ENCODE peak calls at places on chromosomes 16 and 17, in seven cellular contexts. K is T-helper 1 cell; Y is GM12892; I is heart right ventricle; N is stimulated activated CD4-positive, alpha-beta T cell treated with anti-CD3 and anti-CD28 coated beads, Interleukin-4, amount 100 ng/mL, for 1 hour; G is ovary; Z is CD8-positive, alpha-beta memory T cell. J is an unnamed sample.

GRCh38 chr16:75267631-75268264 is 16.3 kb upstream of the BCAR1 start:
- DNase-seq in G (peak; percentile 51), K (no peak), Z (no peak), Y (no peak), I (peak; percentile 77), N (no peak), J (peak; percentile 70)

GRCh38 chr17:61393550-61393903 is 6.1 kb upstream of the TBX2 start:
- DNase-seq in K (no peak), Y (no peak), I (no peak), N (no peak), Z (no peak), G (no peak), J (no peak)

GRCh38 chr16:11446566-11447119 is 101.4 kb downstream of the RMI2 start:
- DNase-seq in I (no peak), K (no peak), N (no peak), G (no peak), Y (no peak), Z (no peak), J (no peak)

GRCh38 chr17:33594000-33594399 is 300.9 kb upstream of the ASIC2 start:
- DNase-seq in Z (no peak), I (no peak), Y (no peak), K (no peak), G (no peak), N (no peak), J (no peak)

GRCh38 chr17:56648814-56649213 is 55.3 kb downstream of the NOG start:
- DNase-seq in N (no peak), Z (no peak), G (no peak), K (no peak), I (no peak), Y (no peak), J (no peak)

GRCh38 chr17:38452719-38453118 is 24.5 kb downstream of the ARHGAP23 start:
- DNase-seq in I (no peak), Y (no peak), N (no peak), K (no peak), G (no peak), Z (no peak), J (no peak)

GRCh38 chr16:2799205-2799851 is 1.1 kb downstream of the PRSS41 start:
- DNase-seq in N (no peak), K (no peak), Y (no peak), I (no peak), G (no peak), Z (no peak), J (no peak)

GRCh38 chr16:50202926-50203624 is 50.0 kb downstream of the TENT4B start:
- DNase-seq in I (no peak), Y (no peak), N (no peak), K (no peak), Z (no peak), G (no peak), J (no peak)

GRCh38 chr16:11679941-11680911 is 12.0 kb downstream of the SNN start:
- DNase-seq in Y (no peak), N (no peak), G (no peak), Z (no peak), K (no peak), I (no peak), J (no peak)

GRCh38 chr17:67074781-67075180 is 30.4 kb downstream of the CACNG1 start:
- DNase-seq in Y (no peak), G (no peak), I (no peak), Z (no peak), N (no peak), K (no peak), J (no peak)

GRCh38 chr16:47528431-47528830 is 67.3 kb downstream of the PHKB start:
- DNase-seq in Z (no peak), K (no peak), Y (no peak), N (no peak), I (no peak), G (no peak), J (no peak)

GRCh38 chr17:44438634-44439033 is 49.2 kb upstream of the ITGA2B start:
- DNase-seq in N (no peak), I (peak; percentile 5), G (no peak), K (no peak), Y (no peak), Z (peak; percentile 32), J (no peak)

GRCh38 chr17:6536053-6536452 is 20.3 kb downstream of the PITPNM3 start:
- DNase-seq in I (no peak), N (no peak), Z (no peak), Y (no peak), G (no peak), K (no peak), J (no peak)

GRCh38 chr17:43908111-43908721 is 880 bp upstream of the MPP2 start:
- DNase-seq in K (peak; percentile 41), Y (no peak), I (peak; percentile 74), G (peak; percentile 72), Z (peak; percentile 29), N (peak; percentile 63), J (peak; percentile 75)

GRCh38 chr17:57739402-57740224 is 5.5 kb downstream of the CCDC182 start:
- DNase-seq in G (no peak), N (no peak), Z (no peak), Y (no peak), K (no peak), I (no peak), J (no peak)

GRCh38 chr17:44529864-44530263 is 26.7 kb upstream of the GPATCH8 start:
- DNase-seq in Y (no peak), N (no peak), I (no peak), Z (no peak), K (no peak), G (no peak), J (no peak)

GRCh38 chr16:69402448-69402847 is 16.6 kb upstream of the TERF2 start:
- DNase-seq in Z (no peak), I (no peak), Y (no peak), K (no peak), G (no peak), N (no peak), J (no peak)

GRCh38 chr16:52070341-52071057 is 476.4 kb downstream of the TOX3 start:
- DNase-seq in Y (no peak), G (no peak), K (no peak), I (no peak), N (no peak), Z (no peak), J (no peak)

GRCh38 chr17:67211742-67212141 is 33.3 kb downstream of the HELZ start:
- DNase-seq in Z (no peak), K (no peak), I (no peak), N (no peak), G (no peak), Y (no peak), J (no peak)

J was measured in heart left ventricle.